ENCODE peak calls at places on chromosomes 16 and 17, in four cellular contexts. Y is right lobe of liver, Z is AG04449, P is lower lobe of right lung. B is an unnamed sample.

GRCh38 chr17:17545031-17545820 is 46.3 kb downstream of the PEMT start:
- DNase-seq in Z (no peak), P (no peak), Y (no peak), B (no peak)

GRCh38 chr17:78997231-78997741 is 12.3 kb downstream of the CANT1 start:
- DNase-seq in Z (no peak), Y (peak), P (no peak), B (peak)

GRCh38 chr16:77562497-77562896 is 127.7 kb upstream of the ADAMTS18 start:
- DNase-seq in P (no peak), Y (no peak), Z (no peak), B (no peak)

GRCh38 chr17:27747462-27748359 is 52.6 kb downstream of the NOS2 start:
- DNase-seq in Y (no peak), Z (no peak), P (no peak), B (no peak)

GRCh38 chr16:66223176-66223780 is 143.2 kb upstream of the CDH5 start:
- DNase-seq in P (no peak), Z (peak), Y (no peak), B (no peak)

GRCh38 chr17:72946126-72946525 is 146.4 kb downstream of the SLC39A11 start:
- DNase-seq in Z (no peak), P (no peak), Y (no peak), B (no peak)

GRCh38 chr17:75783069-75783783 is 1.4 kb upstream of the UNK start:
- DNase-seq in Z (no peak), Y (no peak), P (no peak), B (peak)

GRCh38 chr16:73274140-73274539 is 226.2 kb upstream of the ZFHX3 start:
- DNase-seq in Y (no peak), P (no peak), Z (no peak), B (no peak)

GRCh38 chr16:28288117-28288516 is 4.2 kb upstream of the SBK1 start:
- DNase-seq in Y (no peak), P (no peak), Z (no peak), B (no peak)

GRCh38 chr16:80614908-80615696 is 74.3 kb downstream of the DYNLRB2 start:
- DNase-seq in Y (no peak), P (no peak), Z (peak), B (no peak)

GRCh38 chr17:80819422-80820164 is 172.0 kb upstream of the CHMP6 start:
- DNase-seq in Y (peak), Z (no peak), P (no peak), B (no peak)

GRCh38 chr17:35257080-35257701 is 14.3 kb downstream of the SLFN5 start:
- DNase-seq in Y (no peak), Z (no peak), P (peak), B (no peak)

GRCh38 chr17:12927001-12927400 is 90.8 kb downstream of the ELAC2 start:
- DNase-seq in Y (no peak), Z (no peak), P (no peak), B (no peak)

GRCh38 chr17:77326636-77327035 is 185.9 kb downstream of the SEC14L1 start:
- DNase-seq in Y (peak), P (no peak), Z (no peak), B (no peak)

GRCh38 chr17:27471321-27472269 is 15.3 kb downstream of the KSR1 start:
- DNase-seq in Y (no peak), P (no peak), Z (no peak), B (no peak)

GRCh38 chr17:41516828-41517283 is 1.8 kb downstream of the KRT15 start:
- DNase-seq in Y (no peak), Z (no peak), P (peak), B (no peak)

GRCh38 chr17:79005063-79005861 is 4.3 kb downstream of the CANT1 start:
- DNase-seq in P (no peak), Z (no peak), Y (peak), B (peak)

GRCh38 chr16:81319221-81319912 is 4.6 kb downstream of the GAN start:
- DNase-seq in Y (no peak), P (no peak), Z (no peak), B (no peak)

GRCh38 chr16:77359065-77359502 is 75.8 kb downstream of the ADAMTS18 start:
- DNase-seq in Z (no peak), Y (no peak), P (no peak), B (no peak)

GRCh38 chr16:13896543-13897182 is 23.3 kb upstream of the ERCC4 start:
- DNase-seq in P (no peak), Y (no peak), Z (no peak), B (no peak)

GRCh38 chr17:74012465-74012864 is 191.0 kb upstream of the RPL38 start:
- DNase-seq in P (no peak), Z (no peak), Y (no peak), B (no peak)

DNA sequence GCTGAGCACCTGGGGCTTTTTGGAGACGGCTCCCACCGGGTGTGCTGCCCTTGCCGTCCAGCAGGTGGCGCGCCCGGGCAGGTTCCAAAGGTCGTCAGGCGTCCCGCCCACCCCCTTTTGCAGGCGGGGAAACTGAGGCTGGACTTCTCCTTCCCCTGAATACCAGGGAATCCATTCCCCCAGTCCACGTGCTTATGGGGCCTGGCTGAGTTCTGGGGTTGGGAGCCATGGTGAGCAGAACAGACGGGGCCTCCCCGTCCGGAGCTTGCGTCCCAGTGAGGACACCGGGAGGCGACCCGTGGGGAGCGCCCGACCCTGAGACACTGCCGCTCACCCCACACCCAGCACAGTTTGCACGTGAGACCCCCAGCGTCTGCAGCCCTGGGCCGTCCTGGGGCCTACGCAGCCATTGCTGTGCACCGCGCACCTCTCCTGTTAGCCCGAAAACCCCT is 51.8 kb upstream of the JPH3 start:
- DNase-seq in Y (peak), Z (no peak), P (peak), B (peak)
- H3K4me3 ChIP-seq in Y (no peak), Z (no peak), P (no peak), B (no peak)

GRCh38 chr16:1183235-1183907 is 30.5 kb downstream of the CACNA1H start:
- DNase-seq in Y (no peak), P (no peak), Z (no peak), B (no peak)

GRCh38 chr16:1184156-1184868 is 31.4 kb downstream of the CACNA1H start:
- DNase-seq in Z (no peak), P (no peak), Y (no peak), B (no peak)

GRCh38 chr16:1178295-1178910 is 25.5 kb downstream of the CACNA1H start:
- DNase-seq in Y (no peak), Z (no peak), P (no peak), B (no peak)

GRCh38 chr16:1181715-1182671 is 29.1 kb downstream of the CACNA1H start:
- DNase-seq in P (peak), Z (peak), Y (peak), B (peak)

DNA sequence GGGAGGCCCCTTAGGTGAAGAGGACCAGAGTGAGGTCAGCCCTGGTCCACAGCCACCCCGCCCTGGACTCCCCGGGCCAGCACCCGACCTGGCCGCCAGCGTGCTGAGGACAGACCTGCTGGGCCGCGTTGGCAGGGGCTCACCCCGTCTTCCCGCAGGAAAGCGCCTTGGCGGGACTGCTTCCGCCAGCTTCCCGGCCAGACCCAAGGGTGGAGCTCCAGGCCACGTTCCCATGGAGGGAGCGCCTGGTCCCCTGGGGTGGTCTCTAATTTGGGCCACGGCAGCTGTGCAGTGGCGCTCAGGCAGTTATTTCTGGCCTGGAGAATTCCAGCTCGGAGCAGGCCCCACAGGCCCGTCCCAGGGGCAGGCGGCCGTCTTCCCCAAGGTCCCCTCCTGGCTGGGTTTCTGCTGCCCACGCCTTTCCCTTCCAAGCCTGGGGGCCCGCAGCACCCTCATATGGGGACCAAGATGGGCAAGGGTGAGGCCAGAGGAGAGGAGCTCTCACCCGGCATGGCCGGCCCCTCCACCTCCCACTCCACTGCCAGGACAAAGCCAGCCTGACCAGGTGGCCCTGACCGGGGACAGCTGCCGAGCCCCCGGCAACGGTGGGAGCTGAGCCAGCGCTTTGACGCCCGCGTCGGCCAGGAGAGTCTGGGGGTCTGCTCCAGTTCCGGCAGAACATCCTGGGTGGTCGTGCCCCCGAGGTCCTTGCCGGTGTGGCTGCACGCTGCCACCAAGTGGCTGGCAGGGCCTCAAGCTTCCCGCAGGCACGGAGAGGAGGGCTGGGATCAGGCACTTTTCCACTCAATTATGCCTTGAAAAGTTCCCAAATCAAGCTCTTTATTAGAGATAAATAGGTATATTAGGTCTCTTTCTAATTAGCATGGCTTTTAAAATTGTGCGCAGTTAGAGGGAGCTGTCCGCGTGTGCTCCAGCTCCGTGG is 28.1 kb downstream of the CACNA1H start:
- DNase-seq in P (no peak), Y (no peak), Z (no peak), B (no peak)
- H3K4me3 ChIP-seq in P (no peak), Y (no peak), Z (no peak), B (no peak)

DNA sequence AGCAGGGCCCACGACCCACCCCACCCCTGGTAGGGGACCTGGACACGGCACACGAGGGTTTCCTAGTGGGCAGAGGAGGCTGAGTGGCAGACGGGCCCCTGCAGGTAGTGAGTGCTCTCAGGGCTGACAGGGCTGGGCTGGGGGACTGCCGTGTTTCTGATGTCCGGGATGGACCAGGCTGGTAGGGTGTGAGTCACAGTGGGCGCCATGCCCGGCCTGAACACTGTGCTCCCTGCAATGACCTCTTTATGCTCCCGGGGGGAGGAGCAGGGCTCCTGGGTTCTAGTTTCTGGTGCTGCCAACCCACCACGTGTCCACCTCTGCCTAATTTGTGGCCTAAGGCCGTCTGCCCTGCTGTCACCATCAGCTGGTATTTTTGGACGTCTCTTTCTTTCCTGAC is 26.3 kb downstream of the ARHGAP23 start:
- DNase-seq in P (peak), Z (no peak), Y (no peak), B (no peak)
- H3K4me3 ChIP-seq in P (peak), Z (peak), Y (peak), B (no peak)

DNA sequence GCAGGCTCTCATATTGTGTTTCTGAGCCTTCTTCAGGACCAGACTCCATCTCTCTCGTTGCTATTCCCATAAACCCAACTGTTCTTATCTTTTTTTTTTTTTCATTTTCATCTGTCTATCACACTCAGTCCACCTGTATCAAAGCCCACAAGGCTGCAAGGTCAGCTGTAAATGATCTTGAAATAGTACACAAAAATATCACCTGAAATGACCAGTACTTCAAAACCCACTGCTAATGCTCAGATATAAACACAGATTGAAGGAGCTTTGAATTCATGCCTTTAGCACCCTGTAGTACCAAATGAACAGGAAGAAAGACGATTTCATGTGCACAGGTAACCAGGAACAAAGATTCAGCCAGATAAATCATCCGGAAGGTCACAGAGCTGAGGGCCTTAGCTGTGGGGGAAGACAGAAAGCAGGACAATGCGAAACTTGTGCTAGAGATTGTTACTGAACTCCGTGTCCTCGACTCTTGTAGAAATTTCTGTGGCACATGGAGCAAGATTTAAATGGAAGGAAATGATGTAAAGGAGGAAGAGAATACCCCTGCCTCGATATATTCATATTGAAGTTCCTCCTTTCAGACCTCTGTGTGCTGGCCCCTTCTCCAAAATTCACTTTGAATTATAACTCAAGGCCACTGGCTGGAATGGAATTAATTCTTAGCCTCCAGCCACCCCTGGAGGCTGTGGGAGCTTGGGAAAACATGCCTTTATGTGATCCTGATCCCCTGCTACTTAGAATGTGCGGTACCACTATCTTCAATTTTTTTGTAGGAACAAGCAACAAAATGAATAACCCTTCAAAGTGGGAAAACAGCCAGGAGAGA is 4.1 kb downstream of the HLF start:
- DNase-seq in Z (no peak), Y (no peak), P (no peak), B (no peak)
- H3K4me3 ChIP-seq in Z (no peak), Y (peak), P (peak), B (no peak)

GRCh38 chr17:2958706-2959222 is 104.6 kb downstream of the OR1D5 start:
- DNase-seq in Z (no peak), P (no peak), Y (no peak), B (peak)

GRCh38 chr17:2957631-2958286 is 105.6 kb downstream of the OR1D5 start:
- DNase-seq in Z (no peak), Y (no peak), P (no peak), B (no peak)

GRCh38 chr17:2952174-2952845 is 111.1 kb downstream of the OR1D5 start:
- DNase-seq in P (peak), Z (no peak), Y (no peak), B (no peak)

GRCh38 chr17:2955931-2956582 is 107.3 kb downstream of the OR1D5 start:
- DNase-seq in Z (no peak), P (no peak), Y (no peak), B (no peak)

DNA sequence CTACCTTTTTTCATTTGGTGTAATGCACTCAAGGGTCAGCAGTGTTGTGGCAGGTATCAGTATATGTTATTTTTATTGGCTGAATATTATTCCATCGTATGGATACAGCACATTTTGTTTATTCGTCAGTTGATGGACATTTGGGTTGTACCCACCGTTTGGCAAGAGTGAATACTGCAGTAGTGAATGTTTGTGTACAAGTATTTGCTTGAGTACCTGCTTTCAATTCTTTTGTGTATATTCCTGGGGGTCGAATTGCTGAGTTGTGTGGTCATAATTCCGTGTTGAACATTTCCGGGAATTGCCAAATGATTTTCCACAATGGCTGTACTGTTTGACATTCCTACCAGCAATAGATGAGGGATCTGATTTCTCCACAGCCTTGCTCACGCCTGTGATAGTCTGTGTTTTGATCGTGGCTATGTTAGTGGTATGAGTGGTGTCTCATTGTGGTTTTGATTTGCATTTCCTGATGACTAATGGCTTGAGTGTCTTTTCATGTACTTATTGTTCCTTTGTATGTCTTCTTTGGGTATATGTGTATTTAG is 108.4 kb downstream of the OR1D5 start:
- DNase-seq in P (no peak), Y (no peak), Z (peak), B (no peak)
- H3K4me3 ChIP-seq in P (no peak), Y (no peak), Z (no peak), B (no peak)